ENCODE peak calls at places on chromosomes 3 and 15, in nine cellular contexts. V, A, U, X, D, H, C, B and L are unnamed samples.

GRCh38 chr3:196141866-196142673 is 60.2 kb upstream of the TFRC start:
- DNase-seq in U (no peak), V (peak), H (no peak), B (no peak), D (no peak), X (no peak), A (no peak), C (no peak), L (no peak)

GRCh38 chr3:13209334-13209733 is 136.1 kb upstream of the IQSEC1 start:
- DNase-seq in D (no peak), U (peak), X (no peak), A (no peak), C (no peak), H (no peak), V (no peak), B (no peak), L (no peak)

GRCh38 chr3:126346466-126346865 is 10.7 kb downstream of the KLF15 start:
- DNase-seq in A (no peak), B (no peak), X (no peak), U (no peak), V (peak), C (no peak), D (peak), H (no peak), L (peak)

GRCh38 chr15:70480196-70480856 is 283.0 kb downstream of the UACA start:
- DNase-seq in B (no peak), A (no peak), X (no peak), H (no peak), U (peak), V (no peak), C (no peak), D (no peak), L (no peak)

GRCh38 chr15:80777836-80778620 is 1.1 kb upstream of the CEMIP start:
- DNase-seq in U (no peak), A (no peak), C (no peak), H (no peak), D (no peak), V (no peak), B (no peak), X (no peak), L (no peak)

GRCh38 chr15:67820992-67821783 is 4.1 kb upstream of the SKOR1 start:
- DNase-seq in X (peak), V (peak), B (no peak), H (no peak), U (peak), D (peak), A (peak), C (no peak), L (peak)

GRCh38 chr15:78105541-78106241 is 13.3 kb downstream of the SH2D7 start:
- DNase-seq in H (no peak), U (peak), X (no peak), V (no peak), C (no peak), D (no peak), A (no peak), B (no peak), L (peak)

GRCh38 chr15:53520867-53521525 is 238.5 kb downstream of the WDR72 start:
- DNase-seq in V (no peak), C (no peak), U (no peak), D (no peak), X (no peak), A (no peak), B (peak), H (no peak), L (no peak)

GRCh38 chr3:38039899-38040261 is 872 bp downstream of the DLEC1 start:
- DNase-seq in V (no peak), D (peak), A (no peak), U (peak), X (no peak), H (no peak), B (peak), C (no peak), L (peak)

GRCh38 chr3:191641789-191642188 is 180.8 kb downstream of the PYDC2 start:
- DNase-seq in C (no peak), B (no peak), A (no peak), H (no peak), D (no peak), X (no peak), U (no peak), V (no peak), L (no peak)

GRCh38 chr15:90192961-90193786 is 8.0 kb upstream of the SEMA4B start:
- DNase-seq in H (no peak), V (no peak), C (no peak), D (no peak), A (no peak), B (peak), X (no peak), U (no peak), L (no peak)